ENCODE peak calls at places on chromosome 19, in seven cellular contexts. H is fibroblast of mammary gland, U is AG04450, O is mucosa of descending colon, T is choroid plexus epithelial cell, L is body of pancreas, M is GM23338. Z is an unnamed sample.

GRCh38 chr19:6039541-6040225 is 61.7 kb upstream of the RANBP3 start:
- DNase-seq in U (no peak), O (no peak), T (no peak), M (no peak), L (no peak), H (peak), Z (peak)

GRCh38 chr19:50060107-50060506 is 34.3 kb downstream of the ZNF473 start:
- DNase-seq in U (no peak), L (no peak), O (no peak), T (no peak), M (no peak), H (no peak), Z (no peak)

GRCh38 chr19:8069116-8069973 is 16.8 kb downstream of the CCL25 start:
- DNase-seq in L (no peak), O (no peak), U (no peak), H (peak), M (peak), T (no peak), Z (no peak)

GRCh38 chr19:51503891-51504290 is 2.3 kb upstream of the SIGLEC12 start:
- DNase-seq in T (no peak), H (no peak), U (no peak), L (no peak), O (no peak), M (no peak), Z (no peak)

GRCh38 chr19:21143846-21144245 is 2.0 kb downstream of the ZNF431 start:
- DNase-seq in U (no peak), M (no peak), H (peak), T (no peak), L (no peak), O (no peak), Z (no peak)

GRCh38 chr19:32599736-32600157 is 18.8 kb downstream of the PDCD5 start:
- DNase-seq in M (peak), U (peak), H (peak), T (peak), L (peak), O (peak), Z (no peak)

GRCh38 chr19:18415177-18415867 is 3.9 kb upstream of the SSBP4 start:
- DNase-seq in O (peak), T (peak), M (no peak), U (no peak), H (peak), L (no peak), Z (no peak)

GRCh38 chr19:5113101-5113557 is 144.2 kb downstream of the KDM4B start:
- DNase-seq in H (peak), O (no peak), M (no peak), U (no peak), L (no peak), T (peak), Z (no peak)

GRCh38 chr19:46719629-46720515 is 3.0 kb upstream of the PRKD2 start:
- DNase-seq in U (no peak), T (no peak), H (no peak), O (no peak), L (no peak), M (no peak), Z (no peak)

GRCh38 chr19:46722004-46722380 is 5.1 kb upstream of the PRKD2 start:
- DNase-seq in T (no peak), O (no peak), H (no peak), L (no peak), M (no peak), U (no peak), Z (no peak)

GRCh38 chr19:46720516-46721239 is 3.8 kb upstream of the PRKD2 start:
- DNase-seq in M (no peak), L (no peak), T (no peak), O (no peak), U (no peak), H (no peak), Z (no peak)

GRCh38 chr19:46722421-46723022 is 5.6 kb upstream of the PRKD2 start:
- DNase-seq in H (no peak), T (no peak), U (no peak), O (no peak), M (no peak), L (no peak), Z (no peak)

DNA sequence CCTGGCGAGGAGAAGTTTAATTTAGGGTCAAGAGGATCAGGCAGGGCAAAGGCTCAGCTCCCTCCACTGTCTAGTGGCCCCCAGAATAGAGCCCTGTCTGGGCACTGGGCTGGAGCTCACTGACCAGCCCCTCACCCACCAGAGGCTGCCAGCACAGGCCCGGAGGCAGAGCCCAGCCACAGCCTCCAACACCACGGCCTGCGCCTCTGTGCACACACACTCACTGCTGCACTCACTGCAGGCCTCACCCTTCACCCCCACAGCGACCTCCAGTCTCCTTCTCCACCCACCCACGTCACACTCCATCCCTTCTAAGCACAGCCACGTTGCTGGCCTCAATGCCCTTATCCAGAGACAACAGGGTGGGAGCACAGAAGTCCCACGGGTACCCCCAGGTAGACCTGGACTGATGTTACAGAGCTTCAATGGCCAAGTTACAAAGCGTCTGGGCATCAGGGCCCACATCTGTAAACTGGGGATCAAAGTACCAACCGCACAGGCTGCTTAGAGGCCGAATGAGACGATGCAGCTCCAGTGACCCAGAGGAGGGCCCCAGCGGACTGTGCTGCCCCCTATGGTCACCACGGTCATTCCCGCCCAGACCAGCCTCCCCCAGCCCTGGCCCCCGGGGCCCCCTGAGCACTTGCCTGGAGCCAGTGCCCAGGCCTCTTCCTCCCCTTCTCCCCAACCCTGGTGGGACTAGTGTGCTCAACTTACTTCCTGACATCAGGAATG is 4.5 kb upstream of the PRKD2 start:
- DNase-seq in M (peak), T (no peak), H (no peak), U (no peak), O (no peak), L (no peak), Z (no peak)
- TF ChIP-seq CTCF in M (peak), T (peak), H (peak), U (peak), O (no peak), L (no peak), Z (no peak)

DNA sequence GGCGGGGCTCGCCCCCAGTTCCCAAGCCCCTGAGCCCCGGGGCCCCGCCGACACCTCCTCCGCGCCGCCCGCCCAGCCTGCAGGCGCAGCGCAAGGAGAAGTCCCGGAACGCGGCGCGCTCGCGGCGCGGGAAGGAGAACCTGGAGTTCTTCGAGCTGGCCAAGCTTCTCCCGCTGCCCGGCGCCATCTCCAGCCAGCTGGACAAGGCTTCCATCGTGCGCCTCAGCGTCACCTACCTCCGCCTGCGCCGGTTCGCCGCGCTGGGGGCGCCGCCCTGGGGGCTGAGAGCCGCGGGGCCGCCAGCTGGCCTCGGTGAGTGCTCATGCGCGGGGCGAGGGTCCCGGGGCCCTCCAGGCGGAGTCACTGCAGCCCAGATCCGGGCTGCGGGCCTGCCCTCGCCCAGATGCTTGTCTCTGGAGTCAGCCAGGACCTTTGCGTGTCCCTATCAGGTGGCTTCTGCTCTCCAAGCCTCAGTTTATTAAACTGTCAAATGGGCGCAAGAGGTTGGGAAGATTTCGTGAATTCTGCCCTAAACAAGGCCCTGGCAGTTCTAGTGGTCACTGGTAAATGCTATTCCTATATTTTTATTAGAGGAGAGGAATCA is 2.0 kb downstream of the NPAS1 start:
- DNase-seq in T (no peak), H (no peak), O (no peak), U (no peak), M (peak), L (no peak), Z (no peak)
- TF ChIP-seq CTCF in T (no peak), H (no peak), O (no peak), U (no peak), M (no peak), L (no peak), Z (no peak)

GRCh38 chr19:12733907-12734214 is 623 bp downstream of the TRIR start:
- DNase-seq in T (no peak), L (no peak), M (no peak), O (no peak), U (no peak), H (no peak), Z (no peak)

GRCh38 chr19:12731337-12731736 is 3.1 kb downstream of the TRIR start:
- DNase-seq in O (no peak), U (no peak), M (no peak), T (no peak), L (no peak), H (no peak), Z (no peak)

GRCh38 chr19:12737666-12738351 is 512 bp downstream of the GET3 start:
- DNase-seq in U (no peak), M (no peak), O (no peak), T (no peak), L (no peak), H (no peak), Z (no peak)

GRCh38 chr19:12733369-12733896 is 1.1 kb downstream of the TRIR start:
- DNase-seq in H (peak), U (no peak), L (no peak), M (peak), T (peak), O (peak), Z (no peak)

DNA sequence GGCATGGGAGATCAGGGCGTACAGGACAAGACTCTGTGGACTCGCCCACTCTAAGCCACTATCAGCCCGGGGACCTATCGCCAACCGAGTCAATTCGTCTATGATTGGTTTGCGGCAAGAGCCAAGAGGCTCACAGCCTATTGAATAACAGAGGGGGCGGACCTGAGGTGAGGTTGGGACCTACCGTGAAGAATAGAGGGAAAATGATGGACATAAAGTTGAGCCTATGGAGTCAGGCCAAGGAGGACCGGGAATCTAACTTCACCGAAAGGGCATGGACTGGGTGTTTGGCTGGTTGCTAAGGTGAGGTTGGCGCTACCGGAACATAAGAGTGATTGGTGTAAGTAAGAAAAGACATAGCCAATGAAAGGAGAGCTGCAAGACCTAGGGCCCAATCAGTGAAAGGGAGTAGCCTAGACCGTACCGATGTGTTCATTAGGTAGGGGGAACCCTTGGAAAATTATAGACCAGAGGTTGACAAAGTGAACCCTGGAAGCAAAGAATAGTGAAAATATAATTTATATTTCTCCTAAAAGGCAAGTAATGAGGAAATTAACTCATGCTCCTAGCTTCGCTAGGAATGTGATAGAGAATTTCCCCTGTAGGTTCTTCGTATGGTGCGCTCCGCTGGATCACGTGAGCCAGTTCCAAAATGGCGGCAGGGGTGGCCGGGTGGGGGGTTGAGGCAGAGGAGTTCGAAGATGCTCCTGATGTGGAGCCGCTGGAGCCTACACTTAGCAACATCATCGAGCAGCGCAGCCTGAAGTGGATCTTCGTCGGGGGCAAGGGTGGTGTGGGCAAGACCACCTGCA is at the start of gene GET3:
- DNase-seq in L (peak), O (peak), U (peak), M (peak), H (peak), T (peak), Z (peak)
- TF ChIP-seq CTCF in L (no peak), O (peak), U (no peak), M (no peak), H (no peak), T (no peak), Z (no peak)

GRCh38 chr19:45468159-45468651 is 409 bp downstream of the FOSB start:
- DNase-seq in U (no peak), T (peak), H (no peak), M (no peak), O (no peak), L (peak), Z (peak)

GRCh38 chr19:45469835-45470146 is 2.0 kb downstream of the FOSB start:
- DNase-seq in L (no peak), O (no peak), M (peak), U (no peak), T (peak), H (no peak), Z (no peak)

GRCh38 chr19:45468803-45469131 is 971 bp downstream of the FOSB start:
- DNase-seq in U (no peak), M (no peak), O (no peak), T (no peak), L (no peak), H (peak), Z (no peak)

GRCh38 chr19:45470147-45471081 is 2.6 kb downstream of the FOSB start:
- DNase-seq in T (peak), U (no peak), O (peak), M (no peak), L (no peak), H (peak), Z (peak)

GRCh38 chr19:45469132-45469834 is 1.5 kb downstream of the FOSB start:
- DNase-seq in H (peak), U (peak), L (peak), O (peak), T (peak), M (peak), Z (peak)
- TF ChIP-seq CTCF in H (no peak), U (no peak), L (no peak), O (no peak), T (no peak), M (no peak), Z (no peak)

GRCh38 chr19:662962-663681 is at the start of gene RNF126:
- DNase-seq in T (peak), M (peak), U (peak), L (peak), H (peak), O (peak), Z (peak)

GRCh38 chr19:661427-662196 is 1.4 kb downstream of the RNF126 start:
- DNase-seq in H (no peak), U (no peak), T (peak), O (peak), M (no peak), L (no peak), Z (peak)

GRCh38 chr19:664913-665443 is 2.0 kb upstream of the RNF126 start:
- DNase-seq in T (peak), M (peak), U (peak), L (peak), O (peak), H (peak), Z (peak)

GRCh38 chr19:662207-662961 is 630 bp downstream of the RNF126 start:
- DNase-seq in U (no peak), M (peak), T (peak), H (peak), L (peak), O (peak), Z (peak)

GRCh38 chr19:663682-664117 is 686 bp upstream of the RNF126 start:
- DNase-seq in M (no peak), L (no peak), O (no peak), T (no peak), H (no peak), U (no peak), Z (no peak)
- TF ChIP-seq CTCF in M (no peak), L (no peak), O (no peak), T (no peak), H (no peak), U (no peak), Z (no peak)

GRCh38 chr19:11766597-11767591 is at the start of gene ZNF441:
- DNase-seq in U (peak), O (peak), H (peak), M (peak), T (peak), L (peak), Z (peak)

GRCh38 chr19:11767633-11768133 is 883 bp downstream of the ZNF441 start:
- DNase-seq in M (peak), U (no peak), H (peak), O (peak), T (peak), L (peak), Z (peak)

GRCh38 chr19:11763611-11764010 is 3.2 kb upstream of the ZNF441 start:
- DNase-seq in L (no peak), T (no peak), M (no peak), H (no peak), U (no peak), O (no peak), Z (no peak)

GRCh38 chr19:11759805-11760204 is 7.0 kb upstream of the ZNF441 start:
- DNase-seq in U (no peak), T (no peak), M (no peak), H (no peak), L (no peak), O (no peak), Z (no peak)

GRCh38 chr19:11763117-11763516 is 3.7 kb upstream of the ZNF441 start:
- DNase-seq in H (no peak), O (no peak), L (no peak), T (no peak), U (no peak), M (no peak), Z (no peak)
- TF ChIP-seq CTCF in H (no peak), O (no peak), L (no peak), T (no peak), U (no peak), M (no peak), Z (no peak)

Z was measured in natural killer cell.